ENCODE peak calls at places on chromosomes 11 and 22, in ten cellular contexts. D is heart left ventricle, M is esophagus muscularis mucosa, B is right lobe of liver, V is HCT116, H is stomach, Z is uterus, G is body of pancreas, E is testis, C is endothelial cell of umbilical vein. I is an unnamed sample.

GRCh38 chr22:45709004-45709739 is 37.5 kb downstream of the ATXN10 start:
- DNase-seq in M (no peak), V (no peak), E (no peak), Z (no peak), G (no peak), C (peak), B (no peak), H (no peak), D (no peak), I (no peak)

GRCh38 chr11:10459029-10459970 is 4.2 kb downstream of the AMPD3 start:
- DNase-seq in H (no peak), E (peak), G (no peak), B (no peak), D (peak), V (no peak), Z (no peak), M (peak), C (no peak), I (no peak)

GRCh38 chr11:88246680-88247079 is 71.4 kb upstream of the RAB38 start:
- DNase-seq in Z (no peak), D (no peak), M (no peak), V (no peak), H (no peak), E (peak), C (no peak), B (no peak), G (no peak), I (no peak)

GRCh38 chr22:27531782-27532530 is 269.6 kb downstream of the MN1 start:
- DNase-seq in G (no peak), E (peak), B (no peak), V (no peak), D (no peak), H (no peak), Z (no peak), M (no peak), C (peak), I (no peak)

GRCh38 chr11:19627566-19627965 is 85.1 kb upstream of the NAV2 start:
- DNase-seq in G (no peak), H (no peak), C (no peak), B (no peak), D (no peak), M (no peak), V (no peak), E (no peak), Z (no peak), I (no peak)

GRCh38 chr11:27626938-27627586 is 73.2 kb downstream of the BDNF start:
- DNase-seq in C (no peak), E (no peak), M (no peak), D (no peak), B (no peak), G (no peak), V (no peak), Z (no peak), H (no peak), I (no peak)

GRCh38 chr11:102360681-102361080 is 13.7 kb downstream of the BIRC2 start:
- DNase-seq in Z (no peak), E (no peak), V (no peak), G (no peak), D (no peak), H (no peak), B (no peak), C (no peak), M (no peak), I (no peak)

GRCh38 chr22:47165998-47166397 is 403.5 kb downstream of the TBC1D22A start:
- DNase-seq in D (no peak), M (no peak), Z (no peak), C (no peak), G (no peak), B (peak), V (no peak), H (no peak), E (no peak), I (no peak)

GRCh38 chr22:19717181-19717580 is 2.9 kb downstream of the SEPTIN5 start:
- DNase-seq in E (no peak), D (no peak), C (no peak), B (no peak), Z (no peak), V (no peak), M (no peak), G (no peak), H (no peak), I (no peak)

GRCh38 chr22:19759459-19759993 is 1.1 kb upstream of the TBX1 start:
- DNase-seq in M (no peak), V (no peak), C (no peak), Z (no peak), E (no peak), D (no peak), B (no peak), G (no peak), H (no peak), I (no peak)

GRCh38 chr11:130124096-130124495 is 35.5 kb upstream of the ST14 start:
- DNase-seq in Z (peak), M (no peak), E (no peak), H (peak), C (peak), D (peak), V (peak), G (peak), B (peak), I (peak)

GRCh38 chr22:26079009-26079408 is 90.3 kb upstream of the SEZ6L start:
- DNase-seq in Z (no peak), B (no peak), V (no peak), C (no peak), H (no peak), D (no peak), E (no peak), G (no peak), M (no peak), I (no peak)

GRCh38 chr11:66251811-66252210 is 16.6 kb upstream of the RAB1B start:
- DNase-seq in Z (no peak), V (no peak), H (no peak), G (no peak), E (no peak), C (no peak), M (no peak), D (no peak), B (no peak), I (no peak)

GRCh38 chr22:29907753-29908515 is 25.0 kb downstream of the MTMR3 start:
- DNase-seq in B (peak), C (peak), Z (peak), E (peak), D (peak), G (peak), H (peak), M (no peak), V (peak), I (peak)

GRCh38 chr11:10858505-10859360 is 880 bp upstream of the ZBED5 start:
- DNase-seq in V (no peak), G (peak), H (peak), E (peak), D (peak), B (peak), Z (peak), M (peak), C (peak), I (peak)

GRCh38 chr11:2673871-2674471 is 25.8 kb downstream of the KCNQ1OT1 start:
- DNase-seq in G (peak), D (no peak), B (no peak), C (no peak), V (no peak), M (no peak), E (peak), Z (peak), H (peak), I (no peak)

GRCh38 chr11:133383689-133384088 is 148.6 kb downstream of the OPCML start:
- DNase-seq in Z (no peak), H (no peak), D (no peak), E (no peak), G (no peak), C (no peak), M (peak), V (no peak), B (no peak), I (no peak)

GRCh38 chr11:26188559-26188958 is 143.4 kb upstream of the ANO3 start:
- DNase-seq in D (no peak), V (no peak), Z (no peak), E (no peak), B (no peak), H (no peak), C (no peak), M (no peak), G (no peak), I (no peak)

GRCh38 chr11:10348650-10349280 is 43.9 kb downstream of the ADM start:
- DNase-seq in C (no peak), D (no peak), H (no peak), E (no peak), Z (no peak), G (no peak), B (no peak), V (no peak), M (peak), I (no peak)

GRCh38 chr11:109730669-109731068 is 308.7 kb downstream of the C11orf87 start:
- DNase-seq in Z (no peak), M (no peak), C (no peak), H (no peak), G (no peak), D (no peak), V (no peak), E (no peak), B (no peak), I (no peak)

GRCh38 chr11:106424111-106424510 is 346.6 kb downstream of the AASDHPPT start:
- DNase-seq in V (no peak), G (no peak), Z (no peak), B (no peak), C (no peak), D (no peak), E (no peak), M (no peak), H (no peak), I (no peak)

GRCh38 chr11:875769-876301 is 33.2 kb downstream of the TSPAN4 start:
- DNase-seq in D (no peak), Z (no peak), M (no peak), E (no peak), V (no peak), H (no peak), G (peak), B (no peak), C (no peak), I (no peak)

GRCh38 chr11:10305262-10305963 is 540 bp downstream of the ADM start:
- DNase-seq in V (no peak), C (no peak), B (peak), M (no peak), D (peak), E (no peak), H (peak), Z (peak), G (peak), I (peak)

GRCh38 chr11:48154162-48154561 is 62.4 kb upstream of the OR4B1 start:
- DNase-seq in Z (no peak), C (peak), V (no peak), G (no peak), E (no peak), H (no peak), D (no peak), M (no peak), B (no peak), I (no peak)

GRCh38 chr22:46149493-46149997 is 781 bp upstream of the PPARA start:
- DNase-seq in D (peak), E (peak), M (no peak), G (peak), C (peak), V (no peak), B (peak), Z (peak), H (peak), I (peak)

GRCh38 chr11:63663809-63664208 is 7.4 kb downstream of the ATL3 start:
- DNase-seq in E (no peak), H (no peak), D (no peak), Z (no peak), B (no peak), M (no peak), V (no peak), G (no peak), C (peak), I (no peak)

DNA sequence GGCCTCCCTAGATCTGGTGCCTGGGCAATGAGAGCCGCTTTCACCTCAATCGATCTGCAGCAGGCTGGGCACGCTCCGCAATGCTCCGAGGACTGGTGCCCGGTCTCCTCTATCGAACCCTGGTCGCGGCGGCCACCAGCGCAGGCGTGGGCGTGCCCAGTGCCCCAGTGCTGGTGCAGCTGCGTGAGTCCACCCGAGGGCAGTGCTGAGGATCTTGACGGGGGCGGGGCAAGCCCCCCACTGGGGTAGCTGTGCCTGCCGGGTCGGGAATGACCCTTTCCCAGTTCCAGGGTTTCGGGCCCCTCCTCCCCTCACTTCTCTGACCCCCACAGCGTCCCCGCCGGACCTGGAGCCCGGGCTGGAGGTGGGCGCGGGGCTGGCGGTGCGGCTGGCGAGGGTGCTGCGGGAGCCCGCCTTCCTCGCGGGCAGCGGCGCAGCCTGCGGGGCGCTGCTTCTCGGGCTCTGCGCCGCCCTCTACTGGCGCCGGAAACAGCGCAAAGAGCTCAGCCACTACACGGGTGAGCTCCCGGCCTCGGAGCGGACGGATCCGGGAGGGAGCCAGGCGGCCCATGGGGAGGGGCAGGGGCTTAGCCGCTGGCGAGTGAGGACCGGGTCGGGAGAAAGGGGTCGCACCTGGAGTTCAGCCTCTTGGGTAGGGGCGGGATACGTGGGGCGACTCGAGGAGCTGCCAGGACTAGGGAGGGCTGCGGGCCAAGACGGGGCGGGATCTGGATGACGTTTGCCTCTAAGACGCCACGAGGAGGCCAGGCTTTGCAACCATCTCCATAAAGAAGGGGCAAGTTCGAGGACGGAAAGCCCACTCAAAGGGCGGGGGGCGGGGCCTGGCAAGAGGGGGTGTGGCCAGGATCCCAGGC is 10.9 kb downstream of the ROBO3 start:
- DNase-seq in E (peak), M (peak), B (peak), C (peak), H (peak), G (peak), D (peak), Z (peak), V (peak), I (peak)
- TF ChIP-seq POLR2A in E (no peak), M (no peak), B (peak), C (no peak), H (no peak), G (peak), D (no peak), Z (peak), V (peak), I (peak)

GRCh38 chr22:39845522-39845921 is 48.0 kb downstream of the ENTHD1 start:
- DNase-seq in B (no peak), V (no peak), G (no peak), E (no peak), M (no peak), H (no peak), Z (no peak), D (no peak), C (no peak), I (no peak)
- TF ChIP-seq POLR2A in B (no peak), V (no peak), G (no peak), E (no peak), M (no peak), H (no peak), Z (no peak), D (no peak), C (no peak), I (no peak)

DNA sequence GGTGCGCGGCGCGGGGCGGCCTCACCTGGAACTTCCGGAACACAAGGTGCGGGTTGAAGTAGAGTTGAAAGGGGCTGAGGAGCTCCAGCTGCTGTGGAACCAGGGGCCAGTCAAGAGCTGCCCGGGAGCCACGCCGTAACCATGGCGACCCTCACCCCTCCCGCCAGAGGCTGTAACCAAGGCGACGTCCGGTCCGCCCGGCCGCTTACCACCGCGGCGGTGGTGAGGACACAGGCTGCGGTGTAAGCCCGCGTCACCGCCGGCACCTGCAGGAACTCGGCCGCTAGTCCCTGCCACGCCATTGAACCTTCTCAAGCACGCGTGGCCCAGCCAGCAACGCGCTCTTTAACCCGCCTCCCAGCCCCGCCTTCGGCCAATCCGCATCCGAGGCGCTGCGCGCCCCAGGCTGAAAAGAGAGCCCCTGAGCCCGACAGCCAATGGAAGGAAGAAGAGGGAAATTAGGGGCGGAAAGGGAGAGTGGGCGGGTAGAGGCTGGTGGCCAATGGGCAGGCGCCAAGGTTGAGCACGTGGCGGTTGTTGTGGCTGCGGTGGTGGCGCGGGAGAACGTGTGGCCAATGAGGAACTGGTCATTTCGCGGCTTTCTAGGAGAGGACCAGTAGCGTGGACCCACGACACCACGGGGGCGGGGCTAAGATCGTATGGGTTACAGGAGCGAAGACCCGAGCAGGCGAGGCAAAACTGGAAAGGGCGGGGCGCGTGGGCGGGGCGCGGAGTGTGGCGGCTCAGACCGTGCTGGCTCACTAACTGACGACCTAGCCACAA is at the start of gene DERL3:
- DNase-seq in E (peak), M (peak), H (peak), C (peak), V (no peak), Z (peak), G (peak), B (peak), D (peak), I (peak)
- TF ChIP-seq POLR2A in E (no peak), M (no peak), H (no peak), C (no peak), V (no peak), Z (no peak), G (peak), B (no peak), D (no peak), I (no peak)

GRCh38 chr22:39153220-39153860 is 860 bp upstream of the CBX7 start:
- DNase-seq in Z (no peak), C (no peak), H (no peak), G (no peak), M (no peak), E (no peak), D (no peak), V (no peak), B (peak), I (no peak)

GRCh38 chr22:39151329-39151975 is 1.0 kb downstream of the CBX7 start:
- DNase-seq in D (peak), B (no peak), G (no peak), E (no peak), C (no peak), M (no peak), H (no peak), V (no peak), Z (no peak), I (no peak)

GRCh38 chr22:39150848-39151215 is 1.6 kb downstream of the CBX7 start:
- DNase-seq in M (no peak), Z (no peak), V (no peak), D (peak), C (no peak), G (no peak), E (no peak), H (no peak), B (no peak), I (no peak)

GRCh38 chr22:39152024-39152510 is 413 bp downstream of the CBX7 start:
- DNase-seq in M (no peak), D (no peak), G (no peak), V (no peak), C (no peak), B (no peak), Z (no peak), H (no peak), E (no peak), I (no peak)

DNA sequence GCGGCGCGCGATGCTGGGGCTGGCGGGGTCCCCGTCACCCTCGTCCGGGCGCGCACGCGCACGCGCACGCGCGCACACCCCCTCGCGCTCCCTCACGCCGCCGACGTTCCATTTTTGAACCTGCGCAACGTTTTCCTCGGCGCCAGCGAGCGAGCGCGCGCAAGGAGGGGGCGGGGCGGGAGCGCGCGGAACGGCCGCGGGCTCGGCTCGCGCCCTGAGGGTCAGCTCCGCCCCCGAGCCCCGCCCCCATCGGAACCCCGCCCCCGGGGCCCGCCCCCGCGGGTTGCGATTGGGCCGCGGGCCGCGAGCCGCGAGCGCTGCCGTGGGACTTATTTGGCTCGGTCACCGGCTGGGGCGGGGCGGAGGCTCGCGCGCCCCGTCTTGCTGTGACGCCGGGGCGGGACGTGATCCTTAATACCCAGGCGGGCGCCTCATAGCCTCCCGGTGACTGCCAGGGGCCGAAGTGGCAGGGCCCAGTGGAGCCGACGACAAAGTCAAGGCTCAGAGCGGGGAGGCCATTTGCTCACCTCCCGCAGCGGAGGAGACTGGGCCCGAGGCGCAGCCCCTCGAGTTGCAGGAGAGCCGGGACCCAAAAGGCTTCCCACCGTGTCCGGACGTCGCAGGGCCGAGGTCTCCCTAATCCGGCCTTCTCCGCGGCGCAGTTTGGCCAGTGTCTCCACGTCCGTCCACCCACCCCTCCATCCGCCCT is at the start of gene CBX7:
- DNase-seq in E (peak), C (peak), G (peak), H (peak), M (peak), V (peak), Z (peak), D (peak), B (peak), I (peak)
- TF ChIP-seq POLR2A in E (peak), C (no peak), G (peak), H (no peak), M (peak), V (no peak), Z (peak), D (peak), B (peak), I (peak)

GRCh38 chr11:34640050-34640971 is 19.4 kb downstream of the EHF start:
- DNase-seq in M (no peak), G (peak), H (peak), B (no peak), V (no peak), D (no peak), C (no peak), E (no peak), Z (no peak), I (peak)
- TF ChIP-seq POLR2A in M (no peak), G (peak), H (no peak), B (no peak), V (no peak), D (no peak), C (no peak), E (no peak), Z (no peak), I (peak)

DNA sequence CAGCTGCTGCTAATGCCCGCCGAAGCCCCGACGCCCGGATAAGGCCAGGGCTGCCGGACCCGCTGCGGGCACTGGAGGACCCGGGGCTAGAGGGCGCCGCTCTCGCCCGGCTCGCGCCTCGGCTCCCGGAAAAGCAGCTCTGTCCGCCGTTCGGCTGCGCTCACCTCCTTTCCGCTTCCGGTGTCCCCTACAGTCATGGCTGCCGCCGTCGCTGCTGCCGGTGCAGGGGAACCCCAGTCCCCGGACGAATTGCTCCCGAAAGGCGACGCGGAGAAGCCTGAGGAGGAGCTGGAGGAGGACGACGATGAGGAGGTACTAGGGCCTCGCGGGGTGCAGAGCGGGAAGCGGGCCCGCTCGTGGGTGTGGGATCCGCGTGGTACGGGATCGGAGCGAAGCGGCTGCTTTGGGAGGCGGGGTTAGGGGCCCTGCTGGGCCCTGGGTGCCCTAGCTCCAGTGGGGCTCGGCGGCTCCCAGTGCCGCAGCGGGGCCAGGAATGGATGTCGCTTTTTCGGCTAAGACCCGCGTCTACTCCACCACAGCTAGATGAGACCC is at the start of gene TOMM22:
- DNase-seq in Z (peak), M (peak), E (peak), B (peak), G (peak), V (peak), C (peak), D (peak), H (peak), I (peak)
- TF ChIP-seq POLR2A in Z (peak), M (no peak), E (no peak), B (peak), G (peak), V (peak), C (peak), D (no peak), H (no peak), I (peak)

GRCh38 chr11:72041364-72042058 is 38.8 kb downstream of the NUMA1 start:
- DNase-seq in M (peak), E (peak), H (peak), G (peak), B (peak), C (peak), V (peak), D (peak), Z (peak), I (peak)
- TF ChIP-seq POLR2A in M (no peak), E (no peak), H (no peak), G (peak), B (peak), C (peak), V (no peak), D (no peak), Z (peak), I (peak)

I was measured in transverse colon.